ENCODE peak calls at places on chromosomes 2 and 18, in eight cellular contexts. D is sciatic nerve; U is Panc1; S is activated CD4-positive, CD25-positive, alpha-beta regulatory T cell treated with anti-CD3 and anti-CD28 coated beads, Interleukin-2, amount 50 U/mL, for 24 hours; F is body of pancreas; J is stimulated activated naive CD8-positive, alpha-beta T cell treated with anti-CD3 and anti-CD28 coated beads, Interleukin-15, amount 100 ng/mL, for 72 hours; Z is T-helper 17 cell; N is Right ventricle myocardium superior. R is an unnamed sample.

GRCh38 chr18:23317975-23318675 is 135.0 kb upstream of the RIOK3 start:
- ATAC-seq in D (no peak), U (no peak), S (no peak), F (no peak), J (peak), Z (no peak), N (no peak), R (no peak)

GRCh38 chr2:133434962-133435668 is 133.1 kb downstream of the NCKAP5 start:
- ATAC-seq in D (no peak), U (no peak), S (no peak), F (no peak), J (no peak), Z (no peak), N (peak), R (no peak)

GRCh38 chr2:58032751-58033055 is 13.9 kb upstream of the VRK2 start:
- ATAC-seq in D (no peak), U (no peak), S (no peak), F (no peak), J (no peak), Z (no peak), N (no peak), R (no peak)

GRCh38 chr2:242015366-242016065 is 146.0 kb downstream of the RTP5 start:
- ATAC-seq in D (no peak), U (no peak), S (no peak), F (no peak), J (no peak), Z (no peak), N (no peak), R (no peak)

GRCh38 chr2:102256874-102257462 is 54.4 kb upstream of the IL1RL1 start:
- ATAC-seq in D (no peak), U (no peak), S (no peak), F (no peak), J (no peak), Z (no peak), N (no peak), R (no peak)

GRCh38 chr2:216866515-216867095 is 6.7 kb upstream of the TNP1 start:
- ATAC-seq in D (no peak), U (no peak), S (no peak), F (no peak), J (peak), Z (no peak), N (no peak), R (no peak)

GRCh38 chr2:193141-193552 is 70.7 kb downstream of the SH3YL1 start:
- ATAC-seq in D (no peak), U (no peak), S (no peak), F (no peak), J (no peak), Z (no peak), N (no peak), R (no peak)

GRCh38 chr18:69787825-69788547 is 159.7 kb downstream of the CD226 start:
- ATAC-seq in D (no peak), U (no peak), S (no peak), F (no peak), J (no peak), Z (no peak), N (no peak), R (no peak)

GRCh38 chr2:185738679-185739472 is at the start of gene FSIP2:
- ATAC-seq in D (peak), U (peak), S (no peak), F (peak), J (peak), Z (peak), N (peak), R (peak)

GRCh38 chr2:37323176-37323575 is 1.5 kb downstream of the PRKD3 start:
- ATAC-seq in D (no peak), U (no peak), S (no peak), F (no peak), J (no peak), Z (no peak), N (no peak), R (no peak)

GRCh38 chr2:44487052-44487451 is 125.3 kb downstream of the CAMKMT start:
- ATAC-seq in D (no peak), U (no peak), S (no peak), F (no peak), J (no peak), Z (no peak), N (no peak), R (no peak)

GRCh38 chr2:157480182-157480961 is 36.5 kb upstream of the CYTIP start:
- ATAC-seq in D (peak), U (no peak), S (peak), F (peak), J (peak), Z (no peak), N (peak), R (peak)

GRCh38 chr18:22694954-22695353 is 238.2 kb upstream of the RBBP8 start:
- ATAC-seq in D (peak), U (no peak), S (no peak), F (peak), J (no peak), Z (no peak), N (peak), R (peak)

GRCh38 chr2:47653909-47654789 is 128.8 kb upstream of the MSH6 start:
- ATAC-seq in D (peak), U (peak), S (no peak), F (peak), J (no peak), Z (no peak), N (no peak), R (no peak)

GRCh38 chr2:16622399-16622968 is 43.1 kb downstream of the CYRIA start:
- ATAC-seq in D (no peak), U (no peak), S (no peak), F (no peak), J (no peak), Z (no peak), N (peak), R (no peak)

GRCh38 chr2:145200307-145200706 is 680.4 kb upstream of the ZEB2 start:
- ATAC-seq in D (peak), U (no peak), S (no peak), F (no peak), J (no peak), Z (no peak), N (no peak), R (no peak)

GRCh38 chr2:233375490-233376314 is 21.4 kb downstream of the DGKD start:
- ATAC-seq in D (no peak), U (peak), S (no peak), F (no peak), J (no peak), Z (no peak), N (no peak), R (no peak)

GRCh38 chr2:234047361-234047760 is 3.1 kb upstream of the SPP2 start:
- ATAC-seq in D (no peak), U (no peak), S (no peak), F (no peak), J (no peak), Z (no peak), N (no peak), R (no peak)

GRCh38 chr2:237322564-237322963 is 91.4 kb downstream of the COL6A3 start:
- ATAC-seq in D (no peak), U (peak), S (no peak), F (peak), J (peak), Z (no peak), N (peak), R (no peak)

GRCh38 chr2:27920148-27920885 is 29.8 kb downstream of the BABAM2 start:
- ATAC-seq in D (peak), U (no peak), S (no peak), F (peak), J (no peak), Z (peak), N (peak), R (peak)

GRCh38 chr2:19357383-19358241 is 811 bp downstream of the OSR1 start:
- ATAC-seq in D (peak), U (peak), S (no peak), F (peak), J (peak), Z (peak), N (peak), R (no peak)

GRCh38 chr2:195318440-195319111 is 338.4 kb upstream of the SLC39A10 start:
- ATAC-seq in D (no peak), U (peak), S (peak), F (peak), J (no peak), Z (no peak), N (no peak), R (no peak)

GRCh38 chr2:78293768-78294167 is 731.7 kb upstream of the REG3G start:
- ATAC-seq in D (no peak), U (no peak), S (no peak), F (no peak), J (no peak), Z (no peak), N (no peak), R (no peak)

GRCh38 chr2:145851730-145852129 is 1331.8 kb upstream of the ZEB2 start:
- ATAC-seq in D (no peak), U (no peak), S (no peak), F (no peak), J (no peak), Z (no peak), N (no peak), R (no peak)

GRCh38 chr2:111239107-111239506 is 118.4 kb downstream of the BCL2L11 start:
- ATAC-seq in D (no peak), U (no peak), S (no peak), F (no peak), J (peak), Z (no peak), N (no peak), R (no peak)

GRCh38 chr2:137383391-137383790 is 580.9 kb upstream of the HNMT start:
- ATAC-seq in D (no peak), U (no peak), S (no peak), F (no peak), J (no peak), Z (no peak), N (no peak), R (no peak)

GRCh38 chr2:222844323-222844722 is 16.5 kb upstream of the ACSL3 start:
- ATAC-seq in D (peak), U (peak), S (peak), F (no peak), J (no peak), Z (no peak), N (peak), R (no peak)

GRCh38 chr2:16652296-16653082 is 13.1 kb downstream of the CYRIA start:
- ATAC-seq in D (peak), U (no peak), S (no peak), F (peak), J (no peak), Z (no peak), N (peak), R (peak)

GRCh38 chr18:21004721-21005120 is 106.9 kb downstream of the ROCK1 start:
- ATAC-seq in D (peak), U (no peak), S (no peak), F (peak), J (no peak), Z (no peak), N (peak), R (peak)

GRCh38 chr2:50291535-50291934 is 740.4 kb downstream of the NRXN1 start:
- ATAC-seq in D (no peak), U (no peak), S (no peak), F (no peak), J (no peak), Z (no peak), N (no peak), R (no peak)

GRCh38 chr2:27051902-27052645 is 606 bp downstream of the AGBL5 start:
- ATAC-seq in D (no peak), U (peak), S (no peak), F (peak), J (no peak), Z (no peak), N (no peak), R (peak)

GRCh38 chr2:3667151-3667631 is 9.2 kb downstream of the ALLC start:
- ATAC-seq in D (no peak), U (peak), S (no peak), F (no peak), J (no peak), Z (no peak), N (no peak), R (no peak)

GRCh38 chr2:102318437-102318836 is 7.1 kb downstream of the IL1RL1 start:
- ATAC-seq in D (no peak), U (no peak), S (no peak), F (no peak), J (peak), Z (no peak), N (no peak), R (no peak)

GRCh38 chr2:72533767-72534166 is 292.1 kb downstream of the EXOC6B start:
- ATAC-seq in D (no peak), U (no peak), S (no peak), F (no peak), J (no peak), Z (no peak), N (no peak), R (no peak)

R was measured in gastroesophageal sphincter.